ENCODE peak calls at places on chromosome 18, in five cellular contexts. T is Panc1, E is psoas muscle, L is GM10248, Y is CD14-positive monocyte. P is an unnamed sample.

GRCh38 chr18:41372266-41372665 is 582.8 kb upstream of the PIK3C3 start:
- DNase-seq in Y (no peak), E (no peak), L (no peak), T (no peak), P (no peak)

GRCh38 chr18:56003651-56004050 is 415.7 kb upstream of the TCF4 start:
- DNase-seq in E (no peak), Y (no peak), L (no peak), T (no peak), P (no peak)

GRCh38 chr18:13611058-13611615 is 115.2 kb downstream of the FAM210A start:
- DNase-seq in E (peak; percentile 73), Y (peak; percentile 69), T (no peak), L (peak; percentile 74), P (peak; percentile 45)

GRCh38 chr18:78786776-78787175 is 192.8 kb upstream of the SALL3 start:
- DNase-seq in L (no peak), E (no peak), T (no peak), Y (peak; percentile 22), P (no peak)

GRCh38 chr18:3448845-3449701 is 899 bp upstream of the TGIF1 start:
- DNase-seq in L (peak; percentile 78), T (no peak), E (peak; percentile 95), Y (peak; percentile 98), P (peak; percentile 83)

GRCh38 chr18:63887424-63887823 is at the start of gene SERPINB2:
- DNase-seq in Y (no peak), T (no peak), E (no peak), L (no peak), P (no peak)

GRCh38 chr18:23710068-23710527 is 20.8 kb downstream of the LAMA3 start:
- DNase-seq in T (no peak), Y (no peak), L (no peak), E (no peak), P (no peak)

GRCh38 chr18:75107931-75108276 is 101.0 kb downstream of the PTGR3 start:
- DNase-seq in Y (no peak), T (no peak), L (no peak), E (no peak), P (no peak)

GRCh38 chr18:12295389-12296086 is 12.5 kb upstream of the TUBB6 start:
- DNase-seq in L (no peak), T (no peak), E (no peak), Y (no peak), P (no peak)

GRCh38 chr18:7566587-7567486 is at the start of gene PTPRM:
- DNase-seq in E (peak; percentile 97), Y (peak; percentile 49), T (no peak), L (peak; percentile 77), P (peak; percentile 72)

GRCh38 chr18:22639026-22639463 is 221.3 kb upstream of the CTAGE1 start:
- DNase-seq in Y (no peak), E (no peak), L (no peak), T (no peak), P (no peak)

GRCh38 chr18:27461957-27462356 is 276.8 kb upstream of the CHST9 start:
- DNase-seq in Y (no peak), E (no peak), T (no peak), L (no peak), P (no peak)

DNA sequence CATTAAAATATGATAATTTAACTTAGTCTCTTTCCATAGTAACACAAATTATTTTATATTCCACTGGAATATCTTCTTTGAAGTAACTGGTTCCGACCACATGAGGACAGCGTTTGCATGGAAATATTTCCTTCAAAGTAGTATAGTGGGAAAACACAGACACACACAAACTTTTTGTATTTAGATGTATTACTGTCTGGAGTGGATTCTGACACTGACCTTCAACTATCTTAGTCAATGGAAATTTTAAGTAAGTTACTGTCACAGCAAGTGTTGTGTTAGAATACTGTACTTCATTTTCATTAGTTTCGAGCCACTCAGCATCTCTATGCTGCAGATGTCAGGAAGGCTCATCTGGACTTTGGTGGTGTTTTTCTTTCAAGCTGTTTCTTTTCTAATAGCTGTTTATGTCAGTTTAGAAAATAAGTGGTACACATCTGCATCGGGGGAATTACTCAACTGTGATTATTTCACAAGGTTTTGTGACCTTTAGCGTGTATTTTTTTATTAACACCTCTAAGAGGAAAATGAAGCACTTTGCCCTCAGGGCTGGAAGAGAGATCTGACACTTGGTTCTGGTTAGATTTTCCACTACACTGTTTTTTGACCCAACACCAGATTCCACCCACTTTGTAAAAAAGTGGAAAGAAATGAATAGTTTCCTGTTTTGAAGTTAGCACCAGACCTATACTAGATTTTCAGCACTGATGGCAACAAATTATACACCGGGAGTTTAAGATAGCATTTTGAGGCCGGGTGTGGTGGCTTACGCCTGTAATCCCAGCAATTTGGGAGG is 18.9 kb upstream of the THOC1 start:
- DNase-seq in L (no peak), T (no peak), Y (no peak), E (no peak), P (no peak)
- TF ChIP-seq CTCF in L (no peak), T (peak; percentile 71), Y (peak; percentile 59), E (peak; percentile 17), P (peak; percentile 50)

DNA sequence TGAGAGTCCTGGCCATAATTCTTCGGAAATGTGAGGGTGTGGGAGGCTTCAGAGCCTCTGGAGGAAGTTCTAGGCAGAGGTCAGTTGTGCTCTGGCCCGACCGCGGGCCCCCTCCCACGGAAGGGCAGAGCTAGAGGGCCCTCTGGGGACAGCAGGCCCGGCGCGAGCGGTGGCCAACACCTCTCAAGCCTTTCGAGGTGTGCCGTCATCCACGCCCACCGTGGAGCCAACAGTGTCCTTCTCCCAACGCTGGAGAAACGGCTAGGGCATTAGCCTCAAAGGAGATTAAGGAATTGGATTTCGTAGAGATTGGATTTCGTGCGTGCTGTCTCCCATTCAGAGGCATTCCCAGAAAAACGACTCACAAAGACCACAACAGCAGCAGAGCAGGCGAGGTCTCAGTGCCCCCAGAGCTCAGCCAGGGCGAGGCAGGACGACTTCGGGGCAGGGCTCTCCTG is 2.1 kb upstream of the MTCL1 start:
- DNase-seq in E (no peak), T (no peak), Y (no peak), L (no peak), P (no peak)
- TF ChIP-seq CTCF in E (no peak), T (no peak), Y (no peak), L (no peak), P (no peak)

GRCh38 chr18:50659091-50660003 is 99.5 kb downstream of the MAPK4 start:
- DNase-seq in E (no peak), T (no peak), Y (no peak), L (no peak), P (no peak)
- TF ChIP-seq CTCF in E (peak; percentile 25), T (no peak), Y (no peak), L (no peak), P (peak; percentile 8)

GRCh38 chr18:8831531-8831930 is 126.2 kb downstream of the MTCL1 start:
- DNase-seq in E (no peak), L (no peak), Y (no peak), T (no peak), P (no peak)
- TF ChIP-seq CTCF in E (no peak), L (no peak), Y (no peak), T (no peak), P (no peak)

GRCh38 chr18:62725896-62726295 is 10.6 kb downstream of the PHLPP1 start:
- DNase-seq in T (no peak), E (no peak), Y (no peak), L (no peak), P (no peak)

GRCh38 chr18:62720048-62720447 is 4.7 kb downstream of the PHLPP1 start:
- DNase-seq in Y (no peak), L (no peak), T (no peak), E (no peak), P (no peak)

GRCh38 chr18:62720766-62721613 is 5.6 kb downstream of the PHLPP1 start:
- DNase-seq in E (no peak), T (no peak), L (no peak), Y (no peak), P (no peak)

GRCh38 chr18:62723666-62724281 is 8.4 kb downstream of the PHLPP1 start:
- DNase-seq in T (no peak), E (no peak), L (no peak), Y (no peak), P (no peak)

DNA sequence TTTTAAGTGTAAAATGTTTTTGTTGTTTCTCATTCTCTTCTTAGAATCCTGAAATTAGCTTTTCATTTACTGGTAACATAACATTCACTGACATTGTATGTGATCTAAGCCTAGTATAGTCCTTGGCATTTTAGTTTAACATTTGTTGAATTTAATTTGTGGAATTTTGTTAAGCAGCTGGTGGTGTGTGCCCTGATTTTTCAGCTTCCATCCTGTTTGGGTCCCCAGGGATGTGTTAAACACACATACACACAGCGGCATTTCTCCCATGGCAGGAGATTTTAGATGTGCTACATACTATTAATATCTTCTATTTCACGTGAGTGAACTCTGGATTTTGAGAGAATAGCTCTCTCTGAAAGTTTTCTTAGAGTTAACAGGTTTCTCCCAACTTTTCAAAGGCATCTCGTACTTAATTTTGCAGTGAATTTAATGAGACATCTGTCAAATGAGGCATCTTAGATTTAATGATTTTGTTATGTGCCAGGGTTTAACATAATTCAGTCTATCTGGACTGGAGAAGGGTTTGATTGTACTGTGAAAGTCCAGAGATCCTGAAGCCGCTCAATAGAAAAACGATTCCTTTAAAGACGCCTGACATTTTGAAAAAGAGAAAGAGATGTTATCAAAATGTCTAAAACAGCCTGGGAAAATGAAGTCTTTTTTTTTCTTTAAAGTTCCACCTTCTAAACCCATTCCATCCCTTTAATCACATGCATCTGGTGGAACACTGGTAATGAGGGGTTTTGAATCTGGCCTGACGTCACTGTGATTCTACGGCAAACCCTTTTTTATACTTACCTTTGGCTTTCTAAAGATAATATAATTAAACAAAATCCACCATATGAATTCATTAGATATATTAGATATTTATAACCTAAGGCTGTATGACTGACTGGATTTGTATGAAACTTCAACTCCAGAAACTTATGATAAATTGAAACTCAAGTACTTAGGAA is 6.8 kb downstream of the PHLPP1 start:
- DNase-seq in Y (no peak), E (no peak), T (no peak), L (no peak), P (no peak)
- TF ChIP-seq CTCF in Y (no peak), E (no peak), T (no peak), L (no peak), P (no peak)

GRCh38 chr18:48889115-48889941 is 61.4 kb downstream of the SMAD7 start:
- DNase-seq in L (no peak), E (peak; percentile 79), T (no peak), Y (peak; percentile 41), P (no peak)
- TF ChIP-seq CTCF in L (no peak), E (no peak), T (no peak), Y (no peak), P (no peak)

DNA sequence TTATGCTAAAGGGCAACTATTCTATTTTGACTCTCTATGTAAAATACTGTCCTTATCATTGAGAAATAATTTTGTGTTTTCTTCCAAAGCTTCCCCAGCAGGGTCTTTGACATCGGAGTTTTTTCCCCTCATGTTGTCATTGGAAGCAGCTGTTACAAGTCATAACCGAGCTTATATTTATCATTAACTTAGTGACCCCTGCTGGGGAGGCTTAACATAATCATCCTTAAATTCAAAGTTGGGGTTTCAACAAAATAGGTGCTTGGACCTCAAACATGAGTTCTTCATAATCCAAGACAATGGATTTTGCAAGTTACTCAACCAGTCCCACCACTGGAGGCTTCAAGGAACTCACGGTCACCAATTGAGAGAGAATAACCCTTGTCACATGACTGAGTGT is 330.9 kb downstream of the DCC start:
- DNase-seq in Y (no peak), T (no peak), E (no peak), L (no peak), P (no peak)
- TF ChIP-seq CTCF in Y (no peak), T (no peak), E (no peak), L (peak; percentile 8), P (no peak)